ENCODE peak calls at places on chromosomes 7 and 10, in four cellular contexts. One of them, this sample, is unnamed.

GRCh38 chr7:20365486-20365885 is 34.8 kb downstream of the ITGB8 start:
- DNase-seq in K562: no peak
- DNase-seq in GM12878: no peak
- DNase-seq in H1: no peak
- DNase-seq in this sample: no peak

GRCh38 chr10:74244097-74244685 is 93.2 kb downstream of the ADK start:
- DNase-seq in K562: peak
- DNase-seq in GM12878: no peak
- DNase-seq in H1: no peak
- DNase-seq in this sample: peak

GRCh38 chr7:351256-351655 is 61.3 kb downstream of the FOXL3 start:
- DNase-seq in K562: no peak
- DNase-seq in GM12878: no peak
- DNase-seq in H1: no peak
- DNase-seq in this sample: no peak

GRCh38 chr7:47698386-47698785 is 116.5 kb upstream of the TNS3 start:
- DNase-seq in K562: no peak
- DNase-seq in GM12878: no peak
- DNase-seq in H1: no peak
- DNase-seq in this sample: no peak

GRCh38 chr7:143384148-143384547 is 3.0 kb downstream of the ZYX start:
- DNase-seq in K562: no peak
- DNase-seq in GM12878: no peak
- DNase-seq in H1: no peak
- DNase-seq in this sample: no peak

GRCh38 chr10:43689955-43690771 is 41.5 kb upstream of the ZNF32 start:
- DNase-seq in K562: peak
- DNase-seq in GM12878: no peak
- DNase-seq in H1: peak
- DNase-seq in this sample: peak

GRCh38 chr10:74394416-74394969 is 243.5 kb downstream of the ADK start:
- DNase-seq in K562: no peak
- DNase-seq in GM12878: no peak
- DNase-seq in H1: no peak
- DNase-seq in this sample: no peak

GRCh38 chr7:65798111-65799075 is 74.5 kb upstream of the VKORC1L1 start:
- DNase-seq in K562: no peak
- DNase-seq in GM12878: peak
- DNase-seq in H1: no peak
- DNase-seq in this sample: no peak

GRCh38 chr7:94400643-94401042 is 5.9 kb downstream of the COL1A2 start:
- DNase-seq in K562: no peak
- DNase-seq in GM12878: no peak
- DNase-seq in H1: no peak
- DNase-seq in this sample: no peak

GRCh38 chr10:48577158-48577557 is 27.7 kb downstream of the ARHGAP22 start:
- DNase-seq in K562: no peak
- DNase-seq in GM12878: no peak
- DNase-seq in H1: no peak
- DNase-seq in this sample: no peak

GRCh38 chr7:71770269-71770907 is 638.4 kb downstream of the GALNT17 start:
- DNase-seq in K562: no peak
- DNase-seq in GM12878: no peak
- DNase-seq in H1: peak
- DNase-seq in this sample: no peak

GRCh38 chr7:102089175-102090098 is 197.2 kb upstream of the SH2B2 start:
- DNase-seq in K562: no peak
- DNase-seq in GM12878: no peak
- DNase-seq in H1: peak
- DNase-seq in this sample: peak

GRCh38 chr10:59181668-59182067 is 5.2 kb downstream of the PHYHIPL start:
- DNase-seq in K562: no peak
- DNase-seq in GM12878: peak
- DNase-seq in H1: no peak
- DNase-seq in this sample: peak

GRCh38 chr7:25597881-25598456 is 369.7 kb upstream of the NPVF start:
- DNase-seq in K562: no peak
- DNase-seq in GM12878: no peak
- DNase-seq in H1: no peak
- DNase-seq in this sample: peak

GRCh38 chr7:71442492-71443196 is 310.7 kb downstream of the GALNT17 start:
- DNase-seq in K562: no peak
- DNase-seq in GM12878: no peak
- DNase-seq in H1: no peak
- DNase-seq in this sample: no peak

GRCh38 chr7:34320412-34320811 is 337.6 kb upstream of the NPSR1 start:
- DNase-seq in K562: no peak
- DNase-seq in GM12878: no peak
- DNase-seq in H1: no peak
- DNase-seq in this sample: no peak

GRCh38 chr10:132549416-132549815 is 11.8 kb downstream of the INPP5A start:
- DNase-seq in K562: no peak
- DNase-seq in GM12878: no peak
- DNase-seq in H1: no peak
- DNase-seq in this sample: no peak

GRCh38 chr7:15703732-15704131 is 17.2 kb upstream of the MEOX2 start:
- DNase-seq in K562: no peak
- DNase-seq in GM12878: no peak
- DNase-seq in H1: no peak
- DNase-seq in this sample: no peak

GRCh38 chr7:107879400-107880035 is 11.5 kb upstream of the DLD start:
- DNase-seq in K562: peak
- DNase-seq in GM12878: no peak
- DNase-seq in H1: no peak
- DNase-seq in this sample: peak

GRCh38 chr10:34739915-34740314 is 75.2 kb downstream of the PARD3 start:
- DNase-seq in K562: peak
- DNase-seq in GM12878: no peak
- DNase-seq in H1: peak
- DNase-seq in this sample: no peak

GRCh38 chr10:48958598-48959200 is 19.1 kb upstream of the LRRC18 start:
- DNase-seq in K562: no peak
- DNase-seq in GM12878: no peak
- DNase-seq in H1: no peak
- DNase-seq in this sample: no peak

GRCh38 chr10:71517310-71518159 is 120.8 kb downstream of the CDH23 start:
- DNase-seq in K562: no peak
- DNase-seq in GM12878: no peak
- DNase-seq in H1: no peak
- DNase-seq in this sample: no peak

GRCh38 chr10:69676301-69676700 is 46.3 kb downstream of the FAM241B start:
- DNase-seq in K562: no peak
- DNase-seq in GM12878: no peak
- DNase-seq in H1: no peak
- DNase-seq in this sample: no peak

GRCh38 chr7:148697256-148697841 is 1.4 kb upstream of the CUL1 start:
- DNase-seq in K562: peak
- DNase-seq in GM12878: no peak
- DNase-seq in H1: no peak
- DNase-seq in this sample: no peak

GRCh38 chr7:44147026-44147881 is 6.1 kb upstream of the MYL7 start:
- DNase-seq in K562: peak
- DNase-seq in GM12878: no peak
- DNase-seq in H1: no peak
- DNase-seq in this sample: no peak

GRCh38 chr7:6186578-6186977 is 85.8 kb downstream of the CYTH3 start:
- DNase-seq in K562: no peak
- DNase-seq in GM12878: no peak
- DNase-seq in H1: no peak
- DNase-seq in this sample: no peak

GRCh38 chr10:97333351-97333600 is 1.3 kb downstream of the FRAT2 start:
- DNase-seq in K562: peak
- DNase-seq in GM12878: no peak
- DNase-seq in H1: no peak
- DNase-seq in this sample: no peak

GRCh38 chr10:86293323-86293840 is 73.2 kb downstream of the GRID1 start:
- DNase-seq in K562: no peak
- DNase-seq in GM12878: no peak
- DNase-seq in H1: peak
- DNase-seq in this sample: no peak

GRCh38 chr10:34192646-34193045 is 622.5 kb downstream of the PARD3 start:
- DNase-seq in K562: no peak
- DNase-seq in GM12878: no peak
- DNase-seq in H1: no peak
- DNase-seq in this sample: no peak

GRCh38 chr7:114048386-114049235 is 129.8 kb upstream of the PPP1R3A start:
- DNase-seq in K562: peak
- DNase-seq in GM12878: no peak
- DNase-seq in H1: no peak
- DNase-seq in this sample: peak

GRCh38 chr7:141674201-141674671 is 27.7 kb downstream of the DENND11 start:
- DNase-seq in K562: no peak
- DNase-seq in GM12878: no peak
- DNase-seq in H1: no peak
- DNase-seq in this sample: peak

GRCh38 chr10:47114680-47115186 is 185.3 kb upstream of the GDF10 start:
- DNase-seq in K562: no peak
- DNase-seq in GM12878: no peak
- DNase-seq in H1: peak
- DNase-seq in this sample: no peak

GRCh38 chr7:148507741-148508285 is 82.8 kb upstream of the C7orf33 start:
- DNase-seq in K562: no peak
- DNase-seq in GM12878: no peak
- DNase-seq in H1: no peak
- DNase-seq in this sample: no peak

GRCh38 chr10:24891823-24892222 is 60.6 kb downstream of the PRTFDC1 start:
- DNase-seq in K562: no peak
- DNase-seq in GM12878: no peak
- DNase-seq in H1: no peak
- DNase-seq in this sample: no peak

GRCh38 chr7:157938211-157938610 is 601.4 kb downstream of the DNAJB6 start:
- DNase-seq in K562: no peak
- DNase-seq in GM12878: no peak
- DNase-seq in H1: no peak
- DNase-seq in this sample: no peak
- TF ChIP-seq HDAC6 in K562: no peak
- TF ChIP-seq HDAC6 in GM12878: no peak
- TF ChIP-seq HDAC6 in H1: no peak
- TF ChIP-seq HDAC6 in this sample: no peak

DNA sequence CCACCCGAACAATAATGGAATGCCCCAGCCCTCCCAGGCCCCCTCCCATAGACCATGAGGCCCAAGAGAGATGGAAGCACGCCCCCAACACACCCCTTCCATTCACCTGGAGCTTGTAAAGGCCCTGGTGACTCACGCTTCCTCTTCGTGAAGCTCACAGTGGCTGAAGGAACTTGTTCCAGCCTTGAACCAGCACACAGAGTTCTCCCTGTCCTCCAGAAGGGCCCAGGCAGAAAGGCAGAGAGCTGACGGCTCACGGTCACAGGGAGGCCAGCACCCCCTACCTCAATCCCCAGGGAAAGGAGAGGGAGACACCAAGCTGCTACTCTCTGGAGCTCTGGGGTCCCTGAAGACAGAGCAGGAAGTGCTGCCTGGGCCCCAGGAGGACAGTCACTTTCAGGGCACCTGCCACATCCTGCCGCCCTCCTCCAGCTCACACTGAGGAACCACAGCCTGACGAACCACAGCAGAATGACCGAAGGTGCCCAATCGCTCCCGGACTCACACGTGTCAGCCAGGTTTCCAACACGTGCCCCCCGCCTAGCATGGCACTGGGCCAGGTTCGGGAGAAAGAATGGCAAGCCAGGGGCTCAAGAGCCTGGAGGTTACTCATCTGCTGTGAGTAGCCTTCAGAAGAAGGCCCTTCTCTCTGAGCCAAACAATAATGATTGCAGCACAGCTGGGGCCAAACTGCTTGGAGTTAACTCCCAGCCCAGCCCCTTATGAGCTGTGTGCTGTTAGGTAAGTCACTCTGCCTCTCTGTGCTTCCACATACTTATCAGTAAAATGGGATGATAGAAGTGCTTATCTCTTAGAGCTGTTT is 52.8 kb downstream of the DLG5 start:
- DNase-seq in K562: peak
- DNase-seq in GM12878: peak
- DNase-seq in H1: no peak
- DNase-seq in this sample: peak
- TF ChIP-seq EP300 in K562: no peak
- TF ChIP-seq EP300 in GM12878: no peak
- TF ChIP-seq EP300 in H1: no peak
- TF ChIP-seq EP300 in this sample: no peak

GRCh38 chr7:4861673-4862072 is at the start of gene PAPOLB:
- DNase-seq in K562: no peak
- DNase-seq in GM12878: no peak
- DNase-seq in H1: no peak
- DNase-seq in this sample: no peak
- TF ChIP-seq HDAC6 in K562: no peak
- TF ChIP-seq HDAC6 in GM12878: no peak
- TF ChIP-seq HDAC6 in H1: no peak
- TF ChIP-seq HDAC6 in this sample: no peak

GRCh38 chr10:77228559-77228958 is 409.0 kb downstream of the KCNMA1 start:
- DNase-seq in K562: no peak
- DNase-seq in GM12878: no peak
- DNase-seq in H1: no peak
- DNase-seq in this sample: no peak

GRCh38 chr10:77223532-77224460 is 413.8 kb downstream of the KCNMA1 start:
- DNase-seq in K562: no peak
- DNase-seq in GM12878: no peak
- DNase-seq in H1: no peak
- DNase-seq in this sample: no peak

GRCh38 chr10:77226020-77226419 is 411.6 kb downstream of the KCNMA1 start:
- DNase-seq in K562: no peak
- DNase-seq in GM12878: no peak
- DNase-seq in H1: no peak
- DNase-seq in this sample: no peak

GRCh38 chr10:77226871-77227557 is 410.6 kb downstream of the KCNMA1 start:
- DNase-seq in K562: no peak
- DNase-seq in GM12878: no peak
- DNase-seq in H1: no peak
- DNase-seq in this sample: no peak

GRCh38 chr10:77226434-77226833 is 411.2 kb downstream of the KCNMA1 start:
- DNase-seq in K562: no peak
- DNase-seq in GM12878: no peak
- DNase-seq in H1: no peak
- DNase-seq in this sample: no peak
- TF ChIP-seq EP300 in K562: no peak
- TF ChIP-seq EP300 in GM12878: no peak
- TF ChIP-seq EP300 in H1: no peak
- TF ChIP-seq EP300 in this sample: no peak